ENCODE peak calls at places on chromosomes 12 and 14, in six cellular contexts. C is adrenal gland; I is tibial nerve; X is body of pancreas; G is naive thymus-derived CD4-positive, alpha-beta T cell; H is colonic mucosa. A is an unnamed sample.
A peak's percentile ranks its signal among the peaks of the same experiment; 100 is the strongest.

GRCh38 chr12:107843351-107844311 is 69.1 kb downstream of the ASCL4 start:
- DNase-seq in C (no peak), I (no peak), X (no peak), G (no peak), H (no peak), A (no peak)

GRCh38 chr14:81246561-81247270 is 26.0 kb upstream of the GTF2A1 start:
- DNase-seq in C (no peak), I (no peak), X (no peak), G (no peak), H (no peak), A (no peak)

GRCh38 chr12:107369679-107370078 is 276.3 kb upstream of the CRY1 start:
- DNase-seq in C (no peak), I (no peak), X (no peak), G (peak; percentile 49), H (no peak), A (peak; percentile 40)

GRCh38 chr14:89507521-89507920 is 90.5 kb upstream of the FOXN3 start:
- DNase-seq in C (no peak), I (no peak), X (no peak), G (no peak), H (no peak), A (peak; percentile 9)

GRCh38 chr12:96255077-96255476 is 60.9 kb downstream of the ELK3 start:
- DNase-seq in C (peak; percentile 49), I (no peak), X (no peak), G (no peak), H (no peak), A (no peak)

GRCh38 chr12:52156757-52157565 is 34.9 kb downstream of the KRT80 start:
- DNase-seq in C (peak; percentile 87), I (peak; percentile 84), X (peak; percentile 83), G (peak; percentile 75), H (peak; percentile 85), A (peak; percentile 67)

GRCh38 chr12:117907108-117907689 is 61.6 kb downstream of the KSR2 start:
- DNase-seq in C (no peak), I (no peak), X (peak; percentile 54), G (no peak), H (no peak), A (peak; percentile 5)

GRCh38 chr14:49770212-49770817 is 2.4 kb downstream of the KLHDC2 start:
- DNase-seq in C (no peak), I (no peak), X (peak; percentile 67), G (no peak), H (peak; percentile 86), A (peak; percentile 98)

GRCh38 chr14:63438065-63438757 is 105.0 kb downstream of the PPP2R5E start:
- DNase-seq in C (peak; percentile 89), I (peak; percentile 66), X (peak; percentile 78), G (peak; percentile 8), H (peak; percentile 56), A (peak; percentile 27)

GRCh38 chr14:54108481-54109471 is 152.2 kb upstream of the BMP4 start:
- DNase-seq in C (no peak), I (no peak), X (no peak), G (no peak), H (no peak), A (no peak)

GRCh38 chr12:132214906-132215643 is 70.8 kb downstream of the NOC4L start:
- DNase-seq in C (no peak), I (no peak), X (no peak), G (no peak), H (no peak), A (no peak)

GRCh38 chr12:4221157-4221556 is 52.4 kb upstream of the CCND2 start:
- DNase-seq in C (no peak), I (no peak), X (no peak), G (no peak), H (no peak), A (no peak)

GRCh38 chr12:12010277-12011031 is 60.3 kb upstream of the BCL2L14 start:
- DNase-seq in C (peak; percentile 57), I (peak; percentile 40), X (peak; percentile 18), G (peak; percentile 60), H (peak; percentile 46), A (no peak)

GRCh38 chr12:92593734-92594402 is 108.9 kb upstream of the PLEKHG7 start:
- DNase-seq in C (peak; percentile 78), I (peak; percentile 26), X (peak; percentile 13), G (peak; percentile 72), H (peak; percentile 19), A (peak; percentile 77)

GRCh38 chr12:5612556-5613421 is 180.9 kb downstream of the NTF3 start:
- DNase-seq in C (no peak), I (no peak), X (no peak), G (no peak), H (no peak), A (no peak)

GRCh38 chr12:124940143-124940392 is 25.6 kb upstream of the UBC start:
- DNase-seq in C (no peak), I (no peak), X (no peak), G (no peak), H (no peak), A (no peak)

GRCh38 chr12:49818241-49818640 is 10.0 kb downstream of the NCKAP5L start:
- DNase-seq in C (no peak), I (no peak), X (no peak), G (no peak), H (no peak), A (no peak)

GRCh38 chr12:57240069-57240921 is 10.7 kb downstream of the STAC3 start:
- DNase-seq in C (no peak), I (no peak), X (peak; percentile 53), G (peak; percentile 73), H (no peak), A (peak; percentile 57)

GRCh38 chr12:54682674-54683073 is 34.5 kb upstream of the DCD start:
- DNase-seq in C (no peak), I (no peak), X (no peak), G (no peak), H (no peak), A (no peak)

GRCh38 chr12:54688309-54689033 is 40.3 kb upstream of the DCD start:
- DNase-seq in C (no peak), I (no peak), X (peak; percentile 23), G (no peak), H (no peak), A (no peak)

GRCh38 chr12:54689034-54689372 is 40.8 kb upstream of the DCD start:
- DNase-seq in C (no peak), I (no peak), X (no peak), G (no peak), H (no peak), A (no peak)

GRCh38 chr12:54683388-54683787 is 35.2 kb upstream of the DCD start:
- DNase-seq in C (no peak), I (no peak), X (no peak), G (no peak), H (no peak), A (no peak)

DNA sequence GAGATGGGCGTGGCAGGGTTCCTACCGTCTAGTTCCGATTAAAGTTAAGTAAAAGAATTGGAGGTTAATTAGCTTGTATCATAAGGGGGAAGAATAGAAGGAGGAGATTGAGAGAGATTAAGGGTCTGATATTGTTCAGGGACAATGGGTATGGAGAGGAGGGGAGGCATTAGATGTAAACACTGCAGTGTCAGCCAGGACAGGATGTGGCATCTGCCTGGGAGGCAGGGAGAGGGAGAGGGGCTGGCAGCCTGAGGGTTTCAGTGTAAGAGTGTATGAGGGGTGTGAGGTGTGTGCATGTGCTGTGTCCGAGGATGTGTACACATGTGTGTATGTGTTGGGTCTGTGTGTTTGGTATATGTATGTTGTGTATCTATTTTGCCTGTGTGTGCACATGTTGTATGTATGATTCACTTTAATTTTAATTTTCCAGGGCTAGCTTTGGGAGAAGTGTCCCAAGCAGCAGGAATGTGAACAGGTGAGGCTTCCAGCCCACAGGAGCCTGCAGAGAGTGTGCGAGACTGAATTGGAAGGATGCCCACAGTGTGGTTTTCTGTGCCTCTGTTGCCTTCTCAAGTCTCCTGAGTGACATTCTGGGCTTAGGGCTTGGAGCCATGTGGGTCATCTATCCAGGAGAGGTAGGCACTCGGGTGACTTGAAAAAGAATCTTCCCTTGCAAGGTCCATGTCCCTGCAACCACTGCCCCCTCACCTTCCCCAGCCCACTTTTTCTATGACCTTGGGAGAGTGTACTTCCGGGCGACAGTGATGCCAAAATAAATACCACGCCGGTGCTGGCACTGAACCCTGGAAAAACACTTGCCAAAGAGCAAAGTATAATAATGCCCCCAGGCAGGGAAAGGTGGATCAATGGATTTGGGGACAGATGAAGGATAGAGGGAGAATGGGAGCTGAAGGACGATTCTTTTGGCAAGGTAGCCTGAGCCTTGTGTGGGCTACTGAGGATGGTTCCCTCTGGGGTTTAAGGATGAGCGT is 36.8 kb upstream of the DCD start:
- DNase-seq in C (no peak), I (no peak), X (peak; percentile 69), G (no peak), H (no peak), A (no peak)
- H3K27ac ChIP-seq in C (no peak overlapping the region), I (no peak overlapping the region), X (peak overlapping the region; percentile 23), G (no peak overlapping the region), H (no peak overlapping the region), A (no peak overlapping the region)

GRCh38 chr14:67964391-67964812 is 144.8 kb downstream of the RAD51B start:
- DNase-seq in C (no peak), I (no peak), X (no peak), G (no peak), H (no peak), A (peak; percentile 74)
- H3K4me3 ChIP-seq in C (no peak overlapping the region), I (peak overlapping the region; percentile 36), X (no peak overlapping the region), G (no peak overlapping the region), H (no peak overlapping the region), A (no peak overlapping the region)

GRCh38 chr12:24943947-24944597 is 4.8 kb downstream of the BCAT1 start:
- DNase-seq in C (no peak), I (no peak), X (no peak), G (no peak), H (no peak), A (no peak)
- H3K4me1 ChIP-seq in C (peaks cover 15% of the 10 kb centered on the region), I (no peaks in the 10 kb centered on the region), X (peaks cover 63% of the 10 kb centered on the region), G (peaks cover 14% of the 10 kb centered on the region), H (no peaks in the 10 kb centered on the region), A (no peaks in the 10 kb centered on the region)

GRCh38 chr12:120979220-120979861 is 998 bp downstream of the HNF1A start:
- DNase-seq in C (no peak), I (no peak), X (no peak), G (no peak), H (no peak), A (peak; percentile 65)

GRCh38 chr12:120980800-120981368 is 2.5 kb downstream of the HNF1A start:
- DNase-seq in C (no peak), I (no peak), X (peak; percentile 68), G (no peak), H (peak; percentile 71), A (peak; percentile 77)

GRCh38 chr12:120979862-120980696 is 1.7 kb downstream of the HNF1A start:
- DNase-seq in C (no peak), I (no peak), X (peak; percentile 49), G (no peak), H (peak; percentile 78), A (peak; percentile 88)

GRCh38 chr12:120977531-120978295 is 630 bp upstream of the HNF1A start:
- DNase-seq in C (no peak), I (no peak), X (no peak), G (no peak), H (no peak), A (no peak)

GRCh38 chr12:120978296-120979219 is at the start of gene HNF1A:
- DNase-seq in C (no peak), I (no peak), X (peak; percentile 75), G (no peak), H (peak; percentile 82), A (peak; percentile 96)
- H3K27ac ChIP-seq in C (no peak within 1 kb of the TSS), I (no peak within 1 kb of the TSS), X (peak within 1 kb of the TSS; percentile 81), G (no peak within 1 kb of the TSS), H (peak within 1 kb of the TSS; percentile 82), A (peak within 1 kb of the TSS; percentile 91)

A was measured in small intestine.